ENCODE peak calls at places on chromosomes 4 and X, in five cellular contexts. One of them, this sample, is unnamed.

GRCh38 chrX:3713937-3714434 is 537 bp upstream of the PRKX start:
- DNase-seq in posterior cingulate gyrus: no peak
- DNase-seq in choroid plexus epithelial cell: no peak
- DNase-seq in head of caudate nucleus: no peak
- DNase-seq in sciatic nerve: no peak
- DNase-seq in this sample: no peak

GRCh38 chr4:17516980-17517379 is 2.0 kb downstream of the CLRN2 start:
- DNase-seq in posterior cingulate gyrus: no peak
- DNase-seq in choroid plexus epithelial cell: no peak
- DNase-seq in head of caudate nucleus: no peak
- DNase-seq in sciatic nerve: no peak
- DNase-seq in this sample: no peak

GRCh38 chrX:63930140-63930539 is 145.1 kb upstream of the ARHGEF9 start:
- DNase-seq in posterior cingulate gyrus: no peak
- DNase-seq in choroid plexus epithelial cell: peak; percentile 1
- DNase-seq in head of caudate nucleus: no peak
- DNase-seq in sciatic nerve: no peak
- DNase-seq in this sample: no peak

GRCh38 chr4:25536577-25537325 is 118.9 kb upstream of the SLC34A2 start:
- DNase-seq in posterior cingulate gyrus: no peak
- DNase-seq in choroid plexus epithelial cell: no peak
- DNase-seq in head of caudate nucleus: no peak
- DNase-seq in sciatic nerve: no peak
- DNase-seq in this sample: no peak

GRCh38 chr4:7759221-7759620 is 180.4 kb downstream of the AFAP1 start:
- DNase-seq in posterior cingulate gyrus: no peak
- DNase-seq in choroid plexus epithelial cell: no peak
- DNase-seq in head of caudate nucleus: no peak
- DNase-seq in sciatic nerve: no peak
- DNase-seq in this sample: no peak

GRCh38 chr4:144754562-144755410 is 108.8 kb downstream of the HHIP start:
- DNase-seq in posterior cingulate gyrus: peak; percentile 28
- DNase-seq in choroid plexus epithelial cell: peak; percentile 73
- DNase-seq in head of caudate nucleus: no peak
- DNase-seq in sciatic nerve: no peak
- DNase-seq in this sample: no peak

GRCh38 chr4:78954048-78954666 is 14.9 kb upstream of the PAQR3 start:
- DNase-seq in posterior cingulate gyrus: no peak
- DNase-seq in choroid plexus epithelial cell: peak; percentile 50
- DNase-seq in head of caudate nucleus: no peak
- DNase-seq in sciatic nerve: no peak
- DNase-seq in this sample: no peak

GRCh38 chr4:173990879-173991231 is 292.6 kb downstream of the FBXO8 start:
- DNase-seq in posterior cingulate gyrus: no peak
- DNase-seq in choroid plexus epithelial cell: peak; percentile 25
- DNase-seq in head of caudate nucleus: no peak
- DNase-seq in sciatic nerve: no peak
- DNase-seq in this sample: no peak

GRCh38 chr4:180923476-180923875 is 1319.7 kb upstream of the TENM3 start:
- DNase-seq in posterior cingulate gyrus: no peak
- DNase-seq in choroid plexus epithelial cell: peak; percentile 21
- DNase-seq in head of caudate nucleus: no peak
- DNase-seq in sciatic nerve: no peak
- DNase-seq in this sample: no peak

GRCh38 chrX:115372026-115372610 is 82.6 kb downstream of the LUZP4 start:
- DNase-seq in posterior cingulate gyrus: no peak
- DNase-seq in choroid plexus epithelial cell: peak; percentile 83
- DNase-seq in head of caudate nucleus: no peak
- DNase-seq in sciatic nerve: no peak
- DNase-seq in this sample: no peak

GRCh38 chr4:66300336-66300934 is 630.1 kb upstream of the EPHA5 start:
- DNase-seq in posterior cingulate gyrus: no peak
- DNase-seq in choroid plexus epithelial cell: no peak
- DNase-seq in head of caudate nucleus: no peak
- DNase-seq in sciatic nerve: no peak
- DNase-seq in this sample: no peak

GRCh38 chr4:3250438-3250955 is 1.5 kb downstream of the MSANTD1 start:
- DNase-seq in posterior cingulate gyrus: no peak
- DNase-seq in choroid plexus epithelial cell: no peak
- DNase-seq in head of caudate nucleus: no peak
- DNase-seq in sciatic nerve: no peak
- DNase-seq in this sample: no peak

GRCh38 chrX:104310084-104310483 is 55.4 kb upstream of the ESX1 start:
- DNase-seq in posterior cingulate gyrus: peak; percentile 7
- DNase-seq in choroid plexus epithelial cell: peak; percentile 66
- DNase-seq in head of caudate nucleus: no peak
- DNase-seq in sciatic nerve: no peak
- DNase-seq in this sample: no peak

GRCh38 chrX:124035657-124036056 is 74.2 kb downstream of the STAG2 start:
- DNase-seq in posterior cingulate gyrus: no peak
- DNase-seq in choroid plexus epithelial cell: no peak
- DNase-seq in head of caudate nucleus: no peak
- DNase-seq in sciatic nerve: no peak
- DNase-seq in this sample: no peak

GRCh38 chr4:95835672-95836071 is 4.2 kb upstream of the PDHA2 start:
- DNase-seq in posterior cingulate gyrus: no peak
- DNase-seq in choroid plexus epithelial cell: peak; percentile 25
- DNase-seq in head of caudate nucleus: no peak
- DNase-seq in sciatic nerve: no peak
- DNase-seq in this sample: no peak

GRCh38 chrX:56564921-56565861 is 1.8 kb downstream of the UBQLN2 start:
- DNase-seq in posterior cingulate gyrus: peak; percentile 23
- DNase-seq in choroid plexus epithelial cell: peak; percentile 12
- DNase-seq in head of caudate nucleus: peak; percentile 23
- DNase-seq in sciatic nerve: no peak
- DNase-seq in this sample: no peak

GRCh38 chrX:40127052-40127451 is 29.3 kb upstream of the BCOR start:
- DNase-seq in posterior cingulate gyrus: no peak
- DNase-seq in choroid plexus epithelial cell: no peak
- DNase-seq in head of caudate nucleus: no peak
- DNase-seq in sciatic nerve: no peak
- DNase-seq in this sample: no peak

GRCh38 chrX:137565921-137566745 is at the start of gene ZIC3:
- DNase-seq in posterior cingulate gyrus: peak; percentile 78
- DNase-seq in choroid plexus epithelial cell: peak; percentile 88
- DNase-seq in head of caudate nucleus: peak; percentile 68
- DNase-seq in sciatic nerve: peak; percentile 75
- DNase-seq in this sample: peak; percentile 33

GRCh38 chr4:5186584-5187170 is 135.4 kb downstream of the STK32B start:
- DNase-seq in posterior cingulate gyrus: no peak
- DNase-seq in choroid plexus epithelial cell: no peak
- DNase-seq in head of caudate nucleus: no peak
- DNase-seq in sciatic nerve: no peak
- DNase-seq in this sample: no peak

GRCh38 chrX:132118361-132118760 is 9.5 kb downstream of the FRMD7 start:
- DNase-seq in posterior cingulate gyrus: no peak
- DNase-seq in choroid plexus epithelial cell: no peak
- DNase-seq in head of caudate nucleus: no peak
- DNase-seq in sciatic nerve: no peak
- DNase-seq in this sample: no peak

GRCh38 chr4:6605114-6605513 is 30.1 kb downstream of the MAN2B2 start:
- DNase-seq in posterior cingulate gyrus: no peak
- DNase-seq in choroid plexus epithelial cell: no peak
- DNase-seq in head of caudate nucleus: no peak
- DNase-seq in sciatic nerve: no peak
- DNase-seq in this sample: no peak

GRCh38 chr4:140078366-140078765 is 75.6 kb downstream of the MAML3 start:
- DNase-seq in posterior cingulate gyrus: no peak
- DNase-seq in choroid plexus epithelial cell: peak; percentile 60
- DNase-seq in head of caudate nucleus: no peak
- DNase-seq in sciatic nerve: no peak
- DNase-seq in this sample: no peak

GRCh38 chrX:989959-990510 is 222.4 kb downstream of the CRLF2 start:
- DNase-seq in posterior cingulate gyrus: peak; percentile 56
- DNase-seq in choroid plexus epithelial cell: peak; percentile 94
- DNase-seq in head of caudate nucleus: peak; percentile 90
- DNase-seq in sciatic nerve: peak; percentile 90
- DNase-seq in this sample: peak; percentile 87

GRCh38 chrX:87941841-87942240 is 424.2 kb downstream of the KLHL4 start:
- DNase-seq in posterior cingulate gyrus: no peak
- DNase-seq in choroid plexus epithelial cell: peak; percentile 1
- DNase-seq in head of caudate nucleus: no peak
- DNase-seq in sciatic nerve: no peak
- DNase-seq in this sample: no peak

GRCh38 chr4:127776620-127777019 is 5.5 kb upstream of the HSPA4L start:
- DNase-seq in posterior cingulate gyrus: no peak
- DNase-seq in choroid plexus epithelial cell: no peak
- DNase-seq in head of caudate nucleus: no peak
- DNase-seq in sciatic nerve: no peak
- DNase-seq in this sample: no peak

GRCh38 chrX:49230500-49231232 is 2.5 kb downstream of the CACNA1F start:
- DNase-seq in posterior cingulate gyrus: peak; percentile 15
- DNase-seq in choroid plexus epithelial cell: no peak
- DNase-seq in head of caudate nucleus: no peak
- DNase-seq in sciatic nerve: peak; percentile 72
- DNase-seq in this sample: peak; percentile 54

This sample was measured in tibial artery.